ENCODE peak calls at places on chromosomes 1 and 21, in seven cellular contexts. U, O, Y, V, A, S and G are unnamed samples.

GRCh38 chr1:167770127-167770526 is 48.3 kb downstream of the MPZL1 start:
- DNase-seq in O (no peak), V (no peak), Y (no peak), S (no peak), U (no peak), A (no peak), G (no peak)

GRCh38 chr1:231929311-231929710 is 302.7 kb downstream of the DISC1 start:
- DNase-seq in S (no peak), O (no peak), A (no peak), U (no peak), Y (no peak), V (no peak), G (no peak)

GRCh38 chr1:9075023-9075422 is 5.6 kb upstream of the SLC2A5 start:
- DNase-seq in O (peak), A (no peak), Y (peak), S (no peak), V (no peak), U (no peak), G (no peak)

GRCh38 chr1:198929961-198930599 is 291.2 kb downstream of the PTPRC start:
- DNase-seq in O (no peak), Y (no peak), S (no peak), U (no peak), V (no peak), A (peak), G (no peak)

GRCh38 chr1:203038891-203039608 is 12.8 kb downstream of the PPFIA4 start:
- DNase-seq in A (peak), O (peak), V (peak), Y (peak), U (peak), S (peak), G (no peak)

GRCh38 chr1:20166047-20166446 is 19.8 kb upstream of the UBXN10 start:
- DNase-seq in O (no peak), Y (no peak), S (no peak), U (no peak), A (no peak), V (no peak), G (no peak)

GRCh38 chr1:201041011-201041410 is 17.5 kb upstream of the KIF21B start:
- DNase-seq in O (no peak), Y (no peak), U (no peak), V (no peak), A (no peak), S (no peak), G (no peak)

GRCh38 chr1:103561612-103562395 is 9.6 kb upstream of the AMY2B start:
- DNase-seq in S (no peak), Y (no peak), A (peak), U (no peak), O (peak), V (no peak), G (no peak)

GRCh38 chr1:211621471-211622198 is 42.7 kb upstream of the SLC30A1 start:
- DNase-seq in U (no peak), A (no peak), V (no peak), S (no peak), Y (no peak), O (no peak), G (no peak)

GRCh38 chr1:196734460-196734859 is 40.2 kb upstream of the CFHR3 start:
- DNase-seq in S (no peak), O (no peak), V (no peak), Y (no peak), A (no peak), U (no peak), G (no peak)

GRCh38 chr1:233735847-233736246 is 121.9 kb downstream of the KCNK1 start:
- DNase-seq in V (no peak), O (no peak), U (no peak), A (no peak), S (no peak), Y (no peak), G (no peak)

GRCh38 chr1:16503494-16503893 is 10.6 kb downstream of the RNU1-1 start:
- DNase-seq in Y (no peak), S (no peak), U (no peak), V (no peak), A (no peak), O (no peak), G (no peak)

GRCh38 chr1:43704838-43705237 is 2.5 kb upstream of the ST3GAL3 start:
- DNase-seq in V (no peak), Y (no peak), O (no peak), U (no peak), S (no peak), A (no peak), G (no peak)

GRCh38 chr1:162069334-162070093 is at the start of gene NOS1AP:
- DNase-seq in S (peak), V (peak), A (peak), U (peak), Y (peak), O (peak), G (peak)

GRCh38 chr1:162070094-162070748 is 730 bp downstream of the NOS1AP start:
- DNase-seq in V (no peak), O (no peak), S (no peak), Y (no peak), U (peak), A (peak), G (no peak)

GRCh38 chr1:162060314-162060713 is 9.2 kb upstream of the NOS1AP start:
- DNase-seq in U (no peak), Y (no peak), O (no peak), A (no peak), S (no peak), V (no peak), G (no peak)

GRCh38 chr1:162062542-162063015 is 6.9 kb upstream of the NOS1AP start:
- DNase-seq in O (no peak), S (no peak), U (no peak), A (no peak), V (peak), Y (peak), G (no peak)

DNA sequence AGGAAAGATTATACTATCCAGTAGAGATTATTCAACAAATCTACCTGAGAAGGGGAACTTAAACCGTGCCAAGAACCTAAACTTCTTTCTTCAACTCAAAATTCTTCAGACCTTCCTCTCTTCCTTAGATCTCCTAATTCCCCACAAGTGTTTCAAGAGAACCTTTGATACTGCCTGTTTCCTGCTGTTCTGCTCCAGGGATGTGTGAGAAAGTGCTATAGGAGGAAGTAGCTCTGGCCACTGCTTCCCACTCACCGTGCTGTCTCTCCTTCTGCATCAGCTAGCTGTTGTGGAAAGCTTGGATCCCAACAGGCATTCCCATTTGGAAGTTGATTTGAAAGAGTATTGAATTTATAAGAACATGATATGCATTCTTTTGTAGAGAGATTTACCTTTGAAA is 4.5 kb upstream of the NOS1AP start:
- DNase-seq in A (no peak), V (no peak), Y (no peak), O (no peak), S (no peak), U (no peak), G (no peak)
- TF ChIP-seq CTCF in A (no peak), V (no peak), Y (no peak), O (no peak), S (no peak), U (no peak), G (no peak)

DNA sequence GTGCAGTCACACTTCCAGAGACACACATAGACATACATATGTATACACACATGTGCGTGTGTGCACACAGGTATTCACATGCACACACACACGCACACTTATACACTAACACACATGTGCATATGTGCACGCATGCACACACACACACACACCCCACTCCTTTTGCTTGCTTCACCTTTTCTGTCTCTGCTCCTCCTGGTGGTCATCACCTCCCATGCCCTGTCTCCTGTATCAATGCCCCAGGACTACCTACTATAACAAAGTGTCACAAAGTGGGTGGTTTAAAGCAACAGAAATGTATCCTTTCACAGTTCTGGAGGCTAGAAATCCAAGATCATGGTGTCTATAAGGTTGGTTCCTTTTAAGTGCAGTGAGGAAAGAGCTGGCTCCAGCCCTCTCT is 27.4 kb downstream of the ETS2 start:
- DNase-seq in O (no peak), V (no peak), U (no peak), A (no peak), Y (no peak), S (no peak), G (peak)
- TF ChIP-seq CTCF in O (no peak), V (peak), U (no peak), A (no peak), Y (no peak), S (peak), G (no peak)

DNA sequence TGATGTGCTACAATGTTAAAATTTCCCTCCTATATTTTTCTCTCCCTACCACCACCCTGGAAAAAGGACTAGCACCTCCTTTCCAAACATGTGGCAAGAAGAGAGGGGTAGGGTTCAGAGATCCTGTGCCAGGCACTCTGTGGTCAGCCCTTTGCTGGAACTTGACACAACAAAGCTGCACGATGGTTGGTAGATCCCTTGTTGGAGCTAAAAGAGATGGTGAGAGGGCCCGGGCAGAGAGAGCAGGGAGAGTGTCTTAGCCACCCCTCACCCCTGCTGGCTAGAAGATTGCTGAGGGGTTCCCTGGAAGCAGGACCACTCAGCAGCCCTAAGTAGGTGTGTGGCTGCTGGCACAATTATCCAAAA is 2.5 kb upstream of the SSBP3 start:
- DNase-seq in S (no peak), Y (no peak), O (no peak), U (no peak), V (no peak), A (no peak), G (no peak)
- TF ChIP-seq CTCF in S (no peak), Y (no peak), O (no peak), U (no peak), V (no peak), A (no peak), G (no peak)

DNA sequence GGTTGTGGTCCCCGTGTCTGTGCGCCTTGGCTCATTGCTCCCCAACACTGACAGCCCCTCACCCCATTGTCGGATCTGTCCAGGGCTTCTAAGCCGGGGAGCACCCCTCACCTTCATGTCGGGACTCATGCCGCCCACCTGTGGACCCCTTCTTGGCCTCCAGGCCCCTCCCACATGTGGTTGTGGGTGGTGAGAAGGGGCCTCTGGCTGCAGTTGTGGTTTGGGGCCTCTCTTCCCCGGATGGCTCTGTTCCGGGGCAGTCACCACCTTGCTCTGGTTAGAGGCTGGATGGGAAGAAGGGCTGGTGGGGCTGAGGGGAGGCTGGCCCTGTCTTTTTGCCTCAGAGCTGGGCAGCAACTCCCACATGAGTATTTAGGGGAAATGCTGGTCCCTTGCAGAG is 158.6 kb upstream of the C1orf174 start:
- DNase-seq in O (no peak), A (no peak), V (no peak), U (peak), S (no peak), Y (no peak), G (no peak)
- TF ChIP-seq CTCF in O (no peak), A (no peak), V (no peak), U (no peak), S (no peak), Y (no peak), G (no peak)

GRCh38 chr1:235327559-235328270 is at the start of gene ARID4B:
- DNase-seq in A (no peak), O (peak), Y (peak), V (no peak), U (peak), S (peak), G (no peak)
- TF ChIP-seq CTCF in A (no peak), O (no peak), Y (no peak), V (no peak), U (no peak), S (no peak), G (no peak)